ENCODE peak calls at places on chromosomes 12 and 14, in seven cellular contexts. V is AG04450; M is RWPE2; C is activated effector memory CD4-positive, alpha-beta T cell treated with anti-CD3 and anti-CD28 coated beads, Interleukin-2, amount 50 U/mL, for 16 hours; W is endothelial cell; R is smooth muscle cell of the brain vasculature; G is cardiac muscle cell. D is an unnamed sample.

GRCh38 chr12:111529424-111530368 is 69.4 kb downstream of the ATXN2 start:
- DNase-seq in G (peak; percentile 71), R (peak; percentile 40), M (no peak), W (peak; percentile 66), C (peak; percentile 84), V (peak; percentile 18), D (no peak)

GRCh38 chr14:102341566-102341965 is 21.1 kb downstream of the CINP start:
- DNase-seq in M (no peak), C (no peak), G (no peak), R (no peak), W (no peak), V (no peak), D (no peak)

GRCh38 chr14:35964736-35965135 is 138.6 kb downstream of the BRMS1L start:
- DNase-seq in R (no peak), C (no peak), V (no peak), W (no peak), M (no peak), G (no peak), D (no peak)

GRCh38 chr14:100851946-100852620 is 26.2 kb downstream of the MEG3 start:
- DNase-seq in W (no peak), G (no peak), R (no peak), V (no peak), C (no peak), M (no peak), D (no peak)

GRCh38 chr12:114671664-114672476 is 12.1 kb downstream of the TBX3 start:
- DNase-seq in G (no peak), C (no peak), M (no peak), W (no peak), R (no peak), V (no peak), D (no peak)

GRCh38 chr12:93098077-93098476 is 169.0 kb upstream of the EEA1 start:
- DNase-seq in W (peak; percentile 59), V (no peak), G (peak; percentile 55), M (no peak), R (no peak), C (peak; percentile 83), D (no peak)

GRCh38 chr12:76927170-76927784 is 48.5 kb upstream of the CSRP2 start:
- DNase-seq in G (peak; percentile 72), C (no peak), V (no peak), M (no peak), R (peak; percentile 7), W (peak; percentile 74), D (no peak)

GRCh38 chr14:90107789-90108188 is 46.0 kb downstream of the KCNK13 start:
- DNase-seq in R (no peak), W (no peak), V (no peak), C (no peak), M (no peak), G (no peak), D (no peak)

GRCh38 chr12:80226576-80226975 is 127.2 kb downstream of the OTOGL start:
- DNase-seq in M (no peak), V (no peak), G (peak; percentile 55), R (no peak), C (no peak), W (no peak), D (no peak)

GRCh38 chr12:68159681-68160304 is at the start of gene IFNG:
- DNase-seq in G (no peak), W (no peak), V (no peak), R (no peak), C (no peak), M (no peak), D (no peak)

GRCh38 chr12:47209014-47209413 is 129.3 kb upstream of the AMIGO2 start:
- DNase-seq in G (no peak), C (no peak), W (no peak), V (no peak), M (no peak), R (no peak), D (no peak)

GRCh38 chr14:91649930-91650329 is 82.0 kb downstream of the CATSPERB start:
- DNase-seq in R (no peak), G (peak; percentile 52), W (peak; percentile 8), C (no peak), V (no peak), M (no peak), D (no peak)

GRCh38 chr12:38547586-38547985 is 231.0 kb downstream of the ALG10B start:
- DNase-seq in V (no peak), W (no peak), M (no peak), R (no peak), G (no peak), C (no peak), D (no peak)

GRCh38 chr12:121858662-121859572 is at the start of gene HPD:
- DNase-seq in M (no peak), V (peak; percentile 41), C (no peak), R (no peak), G (peak; percentile 93), W (no peak), D (no peak)

GRCh38 chr14:31256534-31257243 is 49.1 kb upstream of the HECTD1 start:
- DNase-seq in G (no peak), M (no peak), V (no peak), R (no peak), W (no peak), C (no peak), D (no peak)

GRCh38 chr12:42574879-42575278 is 14.7 kb downstream of the PRICKLE1 start:
- DNase-seq in R (no peak), V (no peak), W (no peak), C (no peak), G (no peak), M (no peak), D (no peak)

GRCh38 chr14:68476965-68477455 is 315.9 kb downstream of the ZFP36L1 start:
- DNase-seq in W (no peak), V (no peak), R (no peak), C (no peak), G (no peak), M (no peak), D (no peak)